ENCODE peak calls at places on chromosomes 2 and 18, in seven cellular contexts. One of them, this sample, is unnamed.

GRCh38 chr2:86274265-86274917 is 63.0 kb downstream of the REEP1 start:
- DNase-seq in HepG2: no peak
- DNase-seq in spleen: no peak
- DNase-seq in transverse colon: no peak
- DNase-seq in HCT116: peak
- DNase-seq in stomach: no peak
- DNase-seq in HL-60: no peak
- DNase-seq in this sample: no peak

GRCh38 chr2:40106061-40106460 is 327.0 kb upstream of the THUMPD2 start:
- DNase-seq in HepG2: no peak
- DNase-seq in spleen: no peak
- DNase-seq in transverse colon: no peak
- DNase-seq in HCT116: no peak
- DNase-seq in stomach: no peak
- DNase-seq in HL-60: no peak
- DNase-seq in this sample: no peak

GRCh38 chr18:37987901-37988300 is 422.3 kb upstream of the CELF4 start:
- DNase-seq in HepG2: no peak
- DNase-seq in spleen: no peak
- DNase-seq in transverse colon: no peak
- DNase-seq in HCT116: no peak
- DNase-seq in stomach: no peak
- DNase-seq in HL-60: no peak
- DNase-seq in this sample: no peak

GRCh38 chr2:8148260-8148880 is 533.5 kb upstream of the ID2 start:
- DNase-seq in HepG2: no peak
- DNase-seq in spleen: no peak
- DNase-seq in transverse colon: peak
- DNase-seq in HCT116: peak
- DNase-seq in stomach: no peak
- DNase-seq in HL-60: no peak
- DNase-seq in this sample: no peak

GRCh38 chr2:191202209-191202721 is 42.9 kb upstream of the MYO1B start:
- DNase-seq in HepG2: no peak
- DNase-seq in spleen: no peak
- DNase-seq in transverse colon: no peak
- DNase-seq in HCT116: no peak
- DNase-seq in stomach: no peak
- DNase-seq in HL-60: no peak
- DNase-seq in this sample: no peak

GRCh38 chr2:3257842-3258241 is 119.8 kb downstream of the EIPR1 start:
- DNase-seq in HepG2: no peak
- DNase-seq in spleen: no peak
- DNase-seq in transverse colon: no peak
- DNase-seq in HCT116: no peak
- DNase-seq in stomach: no peak
- DNase-seq in HL-60: no peak
- DNase-seq in this sample: no peak

GRCh38 chr2:59584958-59585357 is 968.5 kb downstream of the BCL11A start:
- DNase-seq in HepG2: peak
- DNase-seq in spleen: no peak
- DNase-seq in transverse colon: peak
- DNase-seq in HCT116: no peak
- DNase-seq in stomach: no peak
- DNase-seq in HL-60: no peak
- DNase-seq in this sample: no peak

GRCh38 chr2:233546774-233547173 is 19.8 kb downstream of the USP40 start:
- DNase-seq in HepG2: no peak
- DNase-seq in spleen: no peak
- DNase-seq in transverse colon: no peak
- DNase-seq in HCT116: no peak
- DNase-seq in stomach: peak
- DNase-seq in HL-60: no peak
- DNase-seq in this sample: no peak

DNA sequence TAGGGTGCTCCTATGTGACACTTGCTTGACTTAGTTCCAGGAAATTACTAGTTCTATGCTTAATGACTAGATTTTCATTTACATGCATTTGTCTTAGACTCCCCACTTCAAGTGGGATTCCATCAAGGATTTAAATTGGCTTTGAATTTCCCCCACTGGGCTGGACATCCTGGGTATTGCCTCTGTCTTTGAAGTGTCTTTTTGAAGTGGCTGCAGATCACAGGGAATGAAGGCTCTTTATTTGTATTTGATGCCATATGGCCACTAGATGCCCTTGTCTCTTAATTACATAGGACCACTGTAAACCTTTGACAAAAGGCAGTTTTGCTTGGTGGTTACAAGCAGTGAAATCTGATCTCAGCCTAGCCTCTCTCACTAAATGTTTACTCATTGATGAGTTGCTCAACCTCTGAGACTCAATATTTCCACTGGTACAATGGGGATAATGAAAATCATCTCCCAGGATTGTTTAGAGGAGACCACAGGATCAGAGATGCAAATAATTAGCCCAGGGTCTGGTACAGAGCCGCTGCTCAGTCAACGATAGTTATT is 102.2 kb downstream of the INSIG2 start:
- DNase-seq in HepG2: peak
- DNase-seq in spleen: no peak
- DNase-seq in transverse colon: no peak
- DNase-seq in HCT116: no peak
- DNase-seq in stomach: no peak
- DNase-seq in HL-60: no peak
- DNase-seq in this sample: no peak
- TF ChIP-seq POLR2AphosphoS5 in HepG2: no peak
- TF ChIP-seq POLR2AphosphoS5 in spleen: no peak
- TF ChIP-seq POLR2AphosphoS5 in transverse colon: no peak
- TF ChIP-seq POLR2AphosphoS5 in HCT116: no peak
- TF ChIP-seq POLR2AphosphoS5 in stomach: no peak
- TF ChIP-seq POLR2AphosphoS5 in HL-60: no peak
- TF ChIP-seq POLR2AphosphoS5 in this sample: no peak

DNA sequence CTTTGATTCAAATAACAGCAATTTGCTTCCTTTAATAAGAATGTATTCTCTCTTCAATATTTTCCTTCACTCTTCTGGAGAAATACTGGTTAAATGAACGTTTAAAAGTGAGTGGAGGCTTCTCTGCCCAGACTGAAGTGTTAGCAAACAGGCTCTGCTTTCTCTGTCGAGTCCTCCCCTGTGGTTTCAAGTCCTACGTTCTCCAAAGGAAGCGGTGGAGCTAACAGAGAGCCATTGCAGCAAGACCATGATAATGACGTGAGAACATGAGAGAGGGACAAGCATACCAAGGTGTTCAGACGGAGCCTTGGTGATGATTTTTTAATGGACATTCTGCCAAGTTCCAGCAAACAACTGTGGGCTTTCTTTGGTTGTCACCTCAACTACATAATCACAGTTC is 26.2 kb upstream of the PID1 start:
- DNase-seq in HepG2: no peak
- DNase-seq in spleen: no peak
- DNase-seq in transverse colon: no peak
- DNase-seq in HCT116: no peak
- DNase-seq in stomach: no peak
- DNase-seq in HL-60: peak
- DNase-seq in this sample: no peak
- TF ChIP-seq POLR2AphosphoS5 in HepG2: no peak
- TF ChIP-seq POLR2AphosphoS5 in spleen: no peak
- TF ChIP-seq POLR2AphosphoS5 in transverse colon: no peak
- TF ChIP-seq POLR2AphosphoS5 in HCT116: no peak
- TF ChIP-seq POLR2AphosphoS5 in stomach: no peak
- TF ChIP-seq POLR2AphosphoS5 in HL-60: no peak
- TF ChIP-seq POLR2AphosphoS5 in this sample: no peak

GRCh38 chr2:42390401-42390969 is 29.5 kb upstream of the COX7A2L start:
- DNase-seq in HepG2: no peak
- DNase-seq in spleen: no peak
- DNase-seq in transverse colon: no peak
- DNase-seq in HCT116: no peak
- DNase-seq in stomach: no peak
- DNase-seq in HL-60: no peak
- DNase-seq in this sample: no peak

GRCh38 chr2:42386684-42387083 is 25.7 kb upstream of the COX7A2L start:
- DNase-seq in HepG2: peak
- DNase-seq in spleen: no peak
- DNase-seq in transverse colon: no peak
- DNase-seq in HCT116: peak
- DNase-seq in stomach: no peak
- DNase-seq in HL-60: no peak
- DNase-seq in this sample: peak

DNA sequence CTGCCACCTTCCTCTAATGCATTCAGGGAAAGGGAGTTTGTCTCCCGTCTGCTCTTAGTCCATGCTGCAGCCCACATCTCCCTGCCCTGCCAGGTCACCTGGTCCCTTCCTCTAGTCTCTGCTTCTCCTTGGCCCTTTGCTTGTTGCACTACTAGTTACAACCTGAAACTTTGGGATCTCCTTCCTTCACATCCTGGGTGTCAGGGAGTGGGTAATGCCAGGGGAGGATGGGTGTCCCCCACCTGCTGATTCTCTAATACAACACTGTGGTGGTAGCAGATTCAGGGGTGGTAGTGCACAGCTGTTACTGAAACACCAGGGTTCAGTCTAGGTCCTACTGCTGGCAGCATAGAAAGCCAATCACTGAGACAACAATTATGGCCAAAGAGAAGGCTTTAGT is 31.2 kb upstream of the COX7A2L start:
- DNase-seq in HepG2: no peak
- DNase-seq in spleen: no peak
- DNase-seq in transverse colon: no peak
- DNase-seq in HCT116: no peak
- DNase-seq in stomach: no peak
- DNase-seq in HL-60: no peak
- DNase-seq in this sample: no peak
- TF ChIP-seq POLR2AphosphoS5 in HepG2: no peak
- TF ChIP-seq POLR2AphosphoS5 in spleen: no peak
- TF ChIP-seq POLR2AphosphoS5 in transverse colon: no peak
- TF ChIP-seq POLR2AphosphoS5 in HCT116: no peak
- TF ChIP-seq POLR2AphosphoS5 in stomach: no peak
- TF ChIP-seq POLR2AphosphoS5 in HL-60: no peak
- TF ChIP-seq POLR2AphosphoS5 in this sample: no peak

DNA sequence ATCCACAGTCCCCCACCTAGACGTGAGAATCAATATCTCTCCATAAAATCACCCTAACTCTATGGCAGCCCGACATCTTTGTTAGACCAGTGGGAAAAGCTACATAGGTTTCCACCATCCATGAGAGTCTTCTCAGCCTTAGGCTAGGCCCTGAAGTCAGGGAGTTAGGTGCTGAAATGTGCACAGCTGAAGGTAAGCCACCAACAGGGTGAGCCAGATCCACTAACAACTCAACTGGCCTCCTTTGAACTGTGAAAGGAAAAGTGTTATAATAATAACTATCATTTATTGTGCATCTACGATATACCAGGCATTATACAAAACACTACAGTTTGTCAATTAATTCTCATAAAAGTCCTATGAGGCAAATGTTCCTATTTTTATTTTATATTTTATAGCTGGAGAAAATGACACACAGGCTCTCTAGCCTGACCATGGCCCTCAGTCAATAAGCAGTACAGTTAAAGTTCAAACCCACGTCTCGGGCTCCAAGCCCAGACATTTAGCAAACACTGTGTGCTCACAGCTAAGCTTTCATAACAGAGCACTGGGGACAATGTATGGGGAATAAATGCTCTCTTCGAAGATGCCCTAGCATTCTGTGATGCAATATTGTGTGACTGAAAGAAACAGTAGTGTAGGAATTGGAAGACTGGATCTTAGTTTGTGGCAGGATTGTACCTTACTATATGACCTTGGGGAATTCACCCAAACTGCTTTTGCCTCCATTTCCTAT is 11.2 kb upstream of the CYP27C1 start:
- DNase-seq in HepG2: peak
- DNase-seq in spleen: no peak
- DNase-seq in transverse colon: peak
- DNase-seq in HCT116: no peak
- DNase-seq in stomach: no peak
- DNase-seq in HL-60: no peak
- DNase-seq in this sample: no peak
- TF ChIP-seq POLR2AphosphoS5 in HepG2: no peak
- TF ChIP-seq POLR2AphosphoS5 in spleen: no peak
- TF ChIP-seq POLR2AphosphoS5 in transverse colon: no peak
- TF ChIP-seq POLR2AphosphoS5 in HCT116: no peak
- TF ChIP-seq POLR2AphosphoS5 in stomach: no peak
- TF ChIP-seq POLR2AphosphoS5 in HL-60: no peak
- TF ChIP-seq POLR2AphosphoS5 in this sample: no peak